ENCODE peak calls at places on chromosomes 16 and 17, in eight cellular contexts. O is AG04449, K is body of pancreas, G is lower leg skin, P is breast epithelium, E is Peyer's patch, A is fibroblast of pulmonary artery, Q is fibroblast of mammary gland. Z is an unnamed sample.

GRCh38 chr17:35082073-35082657 is 18.7 kb upstream of the RFFL start:
- DNase-seq in O (peak), K (peak), G (no peak), P (no peak), E (no peak), A (peak), Q (peak), Z (no peak)

GRCh38 chr16:83137894-83138293 is 511.1 kb downstream of the CDH13 start:
- DNase-seq in O (no peak), K (no peak), G (no peak), P (no peak), E (no peak), A (no peak), Q (no peak), Z (no peak)

GRCh38 chr17:58265266-58265665 is 15.5 kb downstream of the MPO start:
- DNase-seq in O (no peak), K (no peak), G (no peak), P (no peak), E (no peak), A (no peak), Q (no peak), Z (no peak)

GRCh38 chr17:72699566-72699965 is 392.9 kb downstream of the SLC39A11 start:
- DNase-seq in O (no peak), K (no peak), G (peak), P (no peak), E (no peak), A (peak), Q (peak), Z (no peak)

GRCh38 chr16:2333772-2334379 is 6.7 kb downstream of the ABCA3 start:
- DNase-seq in O (no peak), K (no peak), G (no peak), P (no peak), E (peak), A (no peak), Q (peak), Z (no peak)

GRCh38 chr17:1107777-1108559 is 71.8 kb downstream of the ABR start:
- DNase-seq in O (no peak), K (no peak), G (no peak), P (no peak), E (peak), A (no peak), Q (no peak), Z (no peak)

GRCh38 chr16:69311533-69312388 is 611 bp downstream of the VPS4A start:
- DNase-seq in O (no peak), K (peak), G (no peak), P (no peak), E (peak), A (peak), Q (no peak), Z (no peak)

GRCh38 chr16:51146256-51146924 is 4.7 kb downstream of the SALL1 start:
- DNase-seq in O (no peak), K (no peak), G (no peak), P (no peak), E (no peak), A (peak), Q (peak), Z (no peak)

GRCh38 chr16:24822542-24822941 is 23.2 kb upstream of the SLC5A11 start:
- DNase-seq in O (no peak), K (no peak), G (no peak), P (no peak), E (no peak), A (no peak), Q (no peak), Z (no peak)

GRCh38 chr17:2982854-2983636 is 80.4 kb downstream of the OR1D5 start:
- DNase-seq in O (no peak), K (peak), G (peak), P (no peak), E (peak), A (peak), Q (peak), Z (peak)

GRCh38 chr17:60134396-60135159 is 15.2 kb upstream of the CA4 start:
- DNase-seq in O (no peak), K (no peak), G (no peak), P (peak), E (peak), A (peak), Q (peak), Z (no peak)

DNA sequence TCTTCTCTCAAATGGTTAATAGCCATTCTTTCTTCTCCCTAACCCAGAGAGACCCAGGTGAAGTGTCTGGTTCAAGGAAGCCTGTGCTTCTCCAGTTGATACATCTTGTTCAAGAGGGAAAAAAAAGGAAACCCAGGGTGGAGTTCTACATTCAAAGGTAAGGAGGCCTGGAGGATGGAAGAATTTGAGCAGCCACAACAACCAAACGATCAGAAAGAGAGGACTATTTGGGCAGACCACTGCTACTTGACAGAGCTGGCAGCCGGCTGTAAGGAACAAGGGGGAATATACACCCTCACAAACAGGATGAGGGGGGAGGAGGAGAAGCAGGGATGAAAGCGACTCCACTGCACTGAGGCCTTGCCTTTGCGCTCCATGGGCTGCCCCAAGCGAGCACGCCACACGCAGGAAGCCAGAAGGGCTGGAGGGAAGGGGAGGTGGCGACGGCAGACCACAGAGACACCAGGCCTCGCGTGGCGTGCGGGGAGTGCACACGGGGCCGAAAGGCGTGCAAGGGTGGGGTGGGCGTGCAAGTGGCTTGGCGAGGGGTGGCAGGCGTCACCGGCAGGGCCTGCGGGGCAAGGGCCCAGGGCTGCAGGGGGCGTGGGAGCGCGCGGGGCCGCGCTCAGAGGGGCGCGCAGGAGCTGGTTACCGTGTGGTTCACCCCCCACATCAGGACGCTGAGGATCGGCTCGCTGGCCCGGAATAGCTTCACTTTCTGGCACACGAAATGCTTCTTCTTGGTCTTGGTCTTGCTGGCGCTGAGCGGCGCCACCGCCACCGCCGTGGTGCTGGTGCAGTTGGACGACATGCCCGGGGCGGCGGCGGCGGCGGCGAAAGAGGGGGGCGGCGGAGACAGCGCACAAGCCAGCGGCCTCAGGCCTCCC is 499 bp downstream of the PIP4K2B start:
- DNase-seq in O (no peak), K (peak), G (peak), P (peak), E (peak), A (peak), Q (peak), Z (no peak)
- TF ChIP-seq CTCF in O (no peak), K (no peak), G (no peak), P (no peak), E (no peak), A (no peak), Q (no peak), Z (no peak)

GRCh38 chr17:64499805-64500486 is 3.1 kb upstream of the POLG2 start:
- DNase-seq in O (no peak), K (no peak), G (no peak), P (no peak), E (no peak), A (no peak), Q (peak), Z (no peak)
- H3K4me3 ChIP-seq in O (no peak), K (no peak), G (no peak), P (no peak), E (no peak), A (no peak), Q (no peak), Z (no peak)

GRCh38 chr17:48191362-48191761 is 83.8 kb downstream of the SNX11 start:
- DNase-seq in O (no peak), K (no peak), G (no peak), P (no peak), E (no peak), A (no peak), Q (no peak), Z (no peak)

GRCh38 chr17:48190871-48191270 is 83.3 kb downstream of the SNX11 start:
- DNase-seq in O (no peak), K (no peak), G (no peak), P (no peak), E (no peak), A (no peak), Q (no peak), Z (no peak)

GRCh38 chr17:48195910-48196309 is 88.3 kb downstream of the SNX11 start:
- DNase-seq in O (no peak), K (no peak), G (no peak), P (no peak), E (no peak), A (no peak), Q (no peak), Z (no peak)

GRCh38 chr17:48194097-48194550 is 86.6 kb downstream of the SNX11 start:
- DNase-seq in O (no peak), K (no peak), G (no peak), P (no peak), E (no peak), A (peak), Q (no peak), Z (peak)

DNA sequence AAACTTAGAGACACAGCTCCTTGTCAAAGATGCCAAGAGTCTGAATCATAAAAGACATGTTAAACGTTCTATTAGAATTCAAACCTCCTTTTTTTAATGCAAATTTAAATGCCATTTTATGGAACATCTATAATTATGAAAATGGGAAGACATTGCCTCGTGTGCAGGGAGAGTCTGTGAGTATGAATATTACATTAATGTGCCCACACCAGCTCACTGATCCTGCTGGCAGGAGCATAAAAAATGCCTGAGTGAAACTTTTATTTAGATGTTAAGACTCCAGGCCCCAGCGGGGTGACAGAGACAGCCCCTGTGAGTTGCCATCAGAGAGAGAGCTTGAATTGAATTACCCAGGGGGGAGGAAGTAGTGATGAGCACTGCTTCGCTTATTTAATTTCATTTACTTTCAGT is 84.8 kb downstream of the SNX11 start:
- DNase-seq in O (no peak), K (no peak), G (no peak), P (no peak), E (no peak), A (no peak), Q (no peak), Z (no peak)
- TF ChIP-seq CTCF in O (no peak), K (no peak), G (no peak), P (no peak), E (no peak), A (no peak), Q (no peak), Z (no peak)

DNA sequence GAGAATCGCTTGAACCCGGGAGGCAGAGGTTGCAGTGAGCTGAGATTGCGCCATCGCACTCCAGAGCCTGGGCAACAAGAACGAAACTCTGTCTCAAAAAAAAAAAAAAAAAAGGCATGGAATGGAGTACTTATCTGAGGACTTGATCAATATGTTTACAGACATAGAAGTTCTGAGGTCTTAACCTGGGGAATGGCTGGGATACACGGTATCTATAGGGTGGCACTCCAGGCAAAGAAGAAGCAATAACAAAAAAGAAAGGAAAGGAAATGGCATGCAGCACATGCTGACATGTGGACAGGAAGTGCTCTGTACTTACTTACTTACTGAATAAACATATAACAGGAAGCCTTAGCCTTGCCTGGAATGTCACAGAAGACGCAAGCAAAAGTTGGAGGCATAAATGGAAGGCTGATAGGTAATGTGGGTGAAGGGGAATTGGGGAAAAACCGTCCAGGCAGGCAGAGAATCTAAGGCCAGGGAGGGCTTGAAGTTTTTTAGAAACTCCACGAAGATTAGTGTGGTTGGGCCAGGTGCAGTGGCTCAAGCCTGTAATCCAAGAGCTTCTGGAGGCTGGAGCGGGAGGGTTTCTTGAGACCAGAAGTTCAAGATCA is 10.1 kb upstream of the SPOP start:
- DNase-seq in O (no peak), K (no peak), G (no peak), P (no peak), E (peak), A (peak), Q (no peak), Z (no peak)
- H3K4me3 ChIP-seq in O (no peak), K (no peak), G (no peak), P (no peak), E (peak), A (no peak), Q (no peak), Z (no peak)

GRCh38 chr17:17140590-17140980 is 65.5 kb downstream of the PLD6 start:
- DNase-seq in O (no peak), K (no peak), G (no peak), P (no peak), E (no peak), A (peak), Q (peak), Z (peak)
- TF ChIP-seq CTCF in O (peak), K (no peak), G (no peak), P (no peak), E (no peak), A (peak), Q (peak), Z (peak)

GRCh38 chr17:36641331-36641876 is 40.0 kb downstream of the MRM1 start:
- DNase-seq in O (no peak), K (no peak), G (no peak), P (no peak), E (no peak), A (no peak), Q (no peak), Z (no peak)
- H3K4me3 ChIP-seq in O (peak), K (no peak), G (peak), P (peak), E (peak), A (peak), Q (no peak), Z (peak)